ENCODE peak calls at places on chromosomes 7 and 10, in seven cellular contexts. One of them, this sample, is unnamed. For H3K27me3 and H3K4me1, the result is how much of the 10 kb centered on the place peaks cover.

GRCh38 chr7:134619627-134620331 is 26.9 kb upstream of the BPGM start:
- DNase-seq in HCT116: no peak
- DNase-seq in esophagus squamous epithelium: no peak
- DNase-seq in breast epithelium: no peak
- DNase-seq in tibial nerve: no peak
- DNase-seq in GM12878: no peak
- DNase-seq in heart left ventricle: no peak
- DNase-seq in this sample: no peak

GRCh38 chr10:71293446-71294090 is 25.5 kb upstream of the SLC29A3 start:
- DNase-seq in HCT116: no peak
- DNase-seq in breast epithelium: no peak
- DNase-seq in tibial nerve: no peak
- DNase-seq in heart left ventricle: peak
- DNase-seq in GM12878: no peak
- DNase-seq in esophagus squamous epithelium: no peak
- DNase-seq in this sample: no peak

GRCh38 chr7:153943428-153944370 is 108.5 kb upstream of the DPP6 start:
- DNase-seq in tibial nerve: no peak
- DNase-seq in HCT116: no peak
- DNase-seq in breast epithelium: no peak
- DNase-seq in esophagus squamous epithelium: no peak
- DNase-seq in heart left ventricle: no peak
- DNase-seq in GM12878: no peak
- DNase-seq in this sample: no peak

GRCh38 chr7:46191776-46192175 is 270.7 kb upstream of the IGFBP3 start:
- DNase-seq in esophagus squamous epithelium: no peak
- DNase-seq in tibial nerve: no peak
- DNase-seq in heart left ventricle: no peak
- DNase-seq in GM12878: no peak
- DNase-seq in breast epithelium: no peak
- DNase-seq in HCT116: no peak
- DNase-seq in this sample: no peak

GRCh38 chr7:159321278-159321677 is 176.6 kb upstream of the VIPR2 start:
- DNase-seq in HCT116: no peak
- DNase-seq in esophagus squamous epithelium: no peak
- DNase-seq in tibial nerve: no peak
- DNase-seq in breast epithelium: no peak
- DNase-seq in GM12878: no peak
- DNase-seq in heart left ventricle: no peak
- DNase-seq in this sample: no peak

GRCh38 chr10:114401195-114401741 is 3.0 kb downstream of the AFAP1L2 start:
- DNase-seq in HCT116: no peak
- DNase-seq in breast epithelium: peak
- DNase-seq in tibial nerve: peak
- DNase-seq in heart left ventricle: no peak
- DNase-seq in GM12878: no peak
- DNase-seq in esophagus squamous epithelium: no peak
- DNase-seq in this sample: peak

GRCh38 chr7:157023589-157023905 is 13.1 kb upstream of the MNX1 start:
- DNase-seq in esophagus squamous epithelium: no peak
- DNase-seq in tibial nerve: no peak
- DNase-seq in breast epithelium: no peak
- DNase-seq in GM12878: no peak
- DNase-seq in HCT116: no peak
- DNase-seq in heart left ventricle: no peak
- DNase-seq in this sample: no peak

GRCh38 chr7:44287488-44288380 is 37.7 kb downstream of the CAMK2B start:
- DNase-seq in heart left ventricle: no peak
- DNase-seq in GM12878: no peak
- DNase-seq in esophagus squamous epithelium: no peak
- DNase-seq in tibial nerve: peak
- DNase-seq in HCT116: no peak
- DNase-seq in breast epithelium: no peak
- DNase-seq in this sample: peak

GRCh38 chr10:72688208-72688651 is 3.7 kb upstream of the MCU start:
- DNase-seq in tibial nerve: no peak
- DNase-seq in breast epithelium: no peak
- DNase-seq in esophagus squamous epithelium: no peak
- DNase-seq in heart left ventricle: no peak
- DNase-seq in GM12878: no peak
- DNase-seq in HCT116: no peak
- DNase-seq in this sample: no peak

GRCh38 chr10:72692057-72692891 is at the start of gene MCU:
- DNase-seq in HCT116: no peak
- DNase-seq in GM12878: no peak
- DNase-seq in breast epithelium: peak
- DNase-seq in heart left ventricle: peak
- DNase-seq in tibial nerve: peak
- DNase-seq in esophagus squamous epithelium: peak
- DNase-seq in this sample: peak

GRCh38 chr10:72691470-72692056 is 380 bp upstream of the MCU start:
- DNase-seq in breast epithelium: no peak
- DNase-seq in tibial nerve: no peak
- DNase-seq in heart left ventricle: no peak
- DNase-seq in HCT116: peak
- DNase-seq in GM12878: peak
- DNase-seq in esophagus squamous epithelium: no peak
- DNase-seq in this sample: no peak

GRCh38 chr10:72690071-72690755 is 1.7 kb upstream of the MCU start:
- DNase-seq in tibial nerve: no peak
- DNase-seq in GM12878: no peak
- DNase-seq in breast epithelium: no peak
- DNase-seq in HCT116: no peak
- DNase-seq in esophagus squamous epithelium: no peak
- DNase-seq in heart left ventricle: no peak
- DNase-seq in this sample: no peak

DNA sequence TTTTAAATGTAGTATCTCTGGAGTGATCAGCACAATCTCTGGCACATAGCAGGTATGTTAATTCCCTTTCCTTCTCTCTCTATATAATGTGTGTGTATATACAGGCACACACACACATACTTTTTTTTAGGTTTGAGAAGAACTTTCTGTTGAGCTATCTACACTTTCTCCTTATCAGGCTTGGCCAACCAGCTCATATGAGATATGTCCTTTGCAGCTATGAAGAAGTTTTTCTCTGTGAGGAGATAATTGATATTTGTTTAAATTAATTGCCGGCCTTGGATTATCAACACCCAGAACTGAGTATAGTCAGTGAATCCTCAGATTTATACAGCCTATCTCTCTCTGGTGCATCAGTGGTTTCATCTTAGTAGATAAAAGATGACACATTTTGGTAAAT is 2.3 kb upstream of the MCU start:
- DNase-seq in tibial nerve: no peak
- DNase-seq in HCT116: no peak
- DNase-seq in esophagus squamous epithelium: no peak
- DNase-seq in heart left ventricle: no peak
- DNase-seq in GM12878: no peak
- DNase-seq in breast epithelium: no peak
- DNase-seq in this sample: no peak
- H3K27me3 ChIP-seq in tibial nerve: under half
- H3K27me3 ChIP-seq in HCT116: under half
- H3K27me3 ChIP-seq in esophagus squamous epithelium: under half
- H3K27me3 ChIP-seq in heart left ventricle: under half
- H3K27me3 ChIP-seq in GM12878: under half
- H3K27me3 ChIP-seq in breast epithelium: under half
- H3K27me3 ChIP-seq in this sample: under half

GRCh38 chr7:2512179-2512644 is 7.4 kb upstream of the LFNG start:
- DNase-seq in tibial nerve: no peak
- DNase-seq in HCT116: no peak
- DNase-seq in esophagus squamous epithelium: no peak
- DNase-seq in breast epithelium: no peak
- DNase-seq in heart left ventricle: no peak
- DNase-seq in GM12878: no peak
- DNase-seq in this sample: no peak

GRCh38 chr7:2514473-2515423 is 4.8 kb upstream of the LFNG start:
- DNase-seq in esophagus squamous epithelium: no peak
- DNase-seq in HCT116: no peak
- DNase-seq in heart left ventricle: no peak
- DNase-seq in breast epithelium: no peak
- DNase-seq in GM12878: no peak
- DNase-seq in tibial nerve: no peak
- DNase-seq in this sample: no peak

GRCh38 chr7:2515424-2516193 is 4.0 kb upstream of the LFNG start:
- DNase-seq in tibial nerve: no peak
- DNase-seq in breast epithelium: peak
- DNase-seq in GM12878: no peak
- DNase-seq in esophagus squamous epithelium: no peak
- DNase-seq in heart left ventricle: no peak
- DNase-seq in HCT116: no peak
- DNase-seq in this sample: no peak

GRCh38 chr7:2512713-2513112 is 6.9 kb upstream of the LFNG start:
- DNase-seq in esophagus squamous epithelium: no peak
- DNase-seq in heart left ventricle: no peak
- DNase-seq in tibial nerve: no peak
- DNase-seq in HCT116: no peak
- DNase-seq in breast epithelium: no peak
- DNase-seq in GM12878: no peak
- DNase-seq in this sample: no peak

DNA sequence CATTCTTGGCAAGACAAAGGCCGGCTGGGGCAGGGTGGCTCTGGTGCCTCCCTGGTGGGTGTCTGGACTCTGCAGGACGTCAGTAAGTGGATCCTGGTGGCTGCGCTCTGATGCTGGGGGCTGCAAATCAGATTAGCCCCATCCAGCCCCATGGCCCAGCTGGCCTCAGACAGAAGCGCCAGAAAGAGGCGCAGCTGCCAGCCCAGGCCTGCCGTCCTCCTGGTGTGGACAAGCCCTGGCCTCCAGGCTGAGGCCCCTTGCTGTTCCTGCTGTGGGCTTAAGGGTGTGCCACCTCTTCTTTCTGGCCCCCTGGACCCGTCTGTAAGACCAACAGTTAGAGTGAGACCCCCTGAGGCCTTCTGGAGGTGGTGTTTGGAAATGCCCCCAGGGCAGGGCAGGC is 5.9 kb upstream of the LFNG start:
- DNase-seq in breast epithelium: no peak
- DNase-seq in heart left ventricle: no peak
- DNase-seq in HCT116: no peak
- DNase-seq in GM12878: no peak
- DNase-seq in tibial nerve: no peak
- DNase-seq in esophagus squamous epithelium: no peak
- DNase-seq in this sample: no peak
- H3K4me1 ChIP-seq in breast epithelium: under half
- H3K4me1 ChIP-seq in heart left ventricle: under half
- H3K4me1 ChIP-seq in HCT116: under half
- H3K4me1 ChIP-seq in GM12878: under half
- H3K4me1 ChIP-seq in tibial nerve: half or more
- H3K4me1 ChIP-seq in esophagus squamous epithelium: under half
- H3K4me1 ChIP-seq in this sample: under half

GRCh38 chr10:44998146-44998631 is 2.5 kb upstream of the ZNF22 start:
- DNase-seq in esophagus squamous epithelium: no peak
- DNase-seq in heart left ventricle: no peak
- DNase-seq in HCT116: no peak
- DNase-seq in breast epithelium: peak
- DNase-seq in GM12878: no peak
- DNase-seq in tibial nerve: no peak
- DNase-seq in this sample: peak

GRCh38 chr10:45001382-45002148 is 842 bp downstream of the ZNF22 start:
- DNase-seq in GM12878: peak
- DNase-seq in tibial nerve: no peak
- DNase-seq in heart left ventricle: peak
- DNase-seq in esophagus squamous epithelium: no peak
- DNase-seq in HCT116: no peak
- DNase-seq in breast epithelium: peak
- DNase-seq in this sample: peak

GRCh38 chr10:45000138-45000763 is 472 bp upstream of the ZNF22 start:
- DNase-seq in heart left ventricle: peak
- DNase-seq in tibial nerve: peak
- DNase-seq in HCT116: no peak
- DNase-seq in breast epithelium: peak
- DNase-seq in GM12878: no peak
- DNase-seq in esophagus squamous epithelium: no peak
- DNase-seq in this sample: peak

GRCh38 chr10:45003432-45004000 is 2.8 kb downstream of the ZNF22 start:
- DNase-seq in tibial nerve: no peak
- DNase-seq in HCT116: no peak
- DNase-seq in breast epithelium: no peak
- DNase-seq in heart left ventricle: no peak
- DNase-seq in esophagus squamous epithelium: no peak
- DNase-seq in GM12878: no peak
- DNase-seq in this sample: no peak

DNA sequence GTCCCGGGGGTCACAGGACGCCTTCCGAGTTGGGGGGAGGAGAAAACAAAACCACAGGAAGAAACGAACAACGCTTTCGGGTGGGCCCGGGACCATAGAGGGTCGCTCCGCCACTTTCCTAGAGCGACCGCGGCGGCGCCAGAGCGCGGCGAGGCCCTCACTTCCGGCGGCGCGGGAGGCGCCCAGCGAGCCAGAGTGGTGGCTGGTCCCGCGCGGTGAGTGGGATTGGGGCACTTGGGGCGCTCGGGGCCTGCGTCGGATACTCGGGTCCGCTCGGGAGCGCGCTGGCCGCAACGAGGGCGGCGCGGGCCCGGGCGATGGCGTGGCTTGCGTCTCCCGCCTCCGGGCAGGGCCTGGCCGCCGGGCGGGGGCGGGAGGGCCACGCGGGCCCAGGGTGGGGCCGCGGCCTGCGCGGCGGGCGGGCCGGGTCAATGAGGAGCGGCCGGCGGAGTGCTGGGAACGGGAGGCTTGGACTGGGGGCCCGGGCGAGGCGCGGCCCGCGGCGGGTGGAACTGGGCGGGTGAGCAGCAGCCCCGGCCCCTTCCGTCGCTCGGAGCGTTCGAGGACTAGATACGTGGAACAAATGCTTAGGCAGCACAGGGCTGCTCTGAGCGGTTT is at the start of gene ZNF22:
- DNase-seq in breast epithelium: no peak
- DNase-seq in GM12878: no peak
- DNase-seq in tibial nerve: peak
- DNase-seq in heart left ventricle: peak
- DNase-seq in esophagus squamous epithelium: no peak
- DNase-seq in HCT116: no peak
- DNase-seq in this sample: peak
- TF ChIP-seq POLR2A in breast epithelium: no peak
- TF ChIP-seq POLR2A in GM12878: peak
- TF ChIP-seq POLR2A in tibial nerve: peak
- TF ChIP-seq POLR2A in heart left ventricle: peak
- TF ChIP-seq POLR2A in esophagus squamous epithelium: peak
- TF ChIP-seq POLR2A in HCT116: no peak
- TF ChIP-seq POLR2A in this sample: peak

GRCh38 chr10:117221156-117221711 is 19.7 kb upstream of the SLC18A2 start:
- DNase-seq in HCT116: peak
- DNase-seq in esophagus squamous epithelium: no peak
- DNase-seq in breast epithelium: no peak
- DNase-seq in tibial nerve: no peak
- DNase-seq in GM12878: no peak
- DNase-seq in heart left ventricle: no peak
- DNase-seq in this sample: no peak

GRCh38 chr10:117223413-117224035 is 17.4 kb upstream of the SLC18A2 start:
- DNase-seq in heart left ventricle: no peak
- DNase-seq in GM12878: no peak
- DNase-seq in esophagus squamous epithelium: no peak
- DNase-seq in HCT116: no peak
- DNase-seq in breast epithelium: no peak
- DNase-seq in tibial nerve: no peak
- DNase-seq in this sample: no peak

GRCh38 chr10:117224036-117224430 is 16.9 kb upstream of the SLC18A2 start:
- DNase-seq in heart left ventricle: no peak
- DNase-seq in esophagus squamous epithelium: no peak
- DNase-seq in breast epithelium: no peak
- DNase-seq in tibial nerve: no peak
- DNase-seq in HCT116: no peak
- DNase-seq in GM12878: no peak
- DNase-seq in this sample: no peak

GRCh38 chr10:117224881-117225280 is 16.0 kb upstream of the SLC18A2 start:
- DNase-seq in esophagus squamous epithelium: no peak
- DNase-seq in HCT116: no peak
- DNase-seq in heart left ventricle: no peak
- DNase-seq in breast epithelium: no peak
- DNase-seq in tibial nerve: no peak
- DNase-seq in GM12878: no peak
- DNase-seq in this sample: no peak

DNA sequence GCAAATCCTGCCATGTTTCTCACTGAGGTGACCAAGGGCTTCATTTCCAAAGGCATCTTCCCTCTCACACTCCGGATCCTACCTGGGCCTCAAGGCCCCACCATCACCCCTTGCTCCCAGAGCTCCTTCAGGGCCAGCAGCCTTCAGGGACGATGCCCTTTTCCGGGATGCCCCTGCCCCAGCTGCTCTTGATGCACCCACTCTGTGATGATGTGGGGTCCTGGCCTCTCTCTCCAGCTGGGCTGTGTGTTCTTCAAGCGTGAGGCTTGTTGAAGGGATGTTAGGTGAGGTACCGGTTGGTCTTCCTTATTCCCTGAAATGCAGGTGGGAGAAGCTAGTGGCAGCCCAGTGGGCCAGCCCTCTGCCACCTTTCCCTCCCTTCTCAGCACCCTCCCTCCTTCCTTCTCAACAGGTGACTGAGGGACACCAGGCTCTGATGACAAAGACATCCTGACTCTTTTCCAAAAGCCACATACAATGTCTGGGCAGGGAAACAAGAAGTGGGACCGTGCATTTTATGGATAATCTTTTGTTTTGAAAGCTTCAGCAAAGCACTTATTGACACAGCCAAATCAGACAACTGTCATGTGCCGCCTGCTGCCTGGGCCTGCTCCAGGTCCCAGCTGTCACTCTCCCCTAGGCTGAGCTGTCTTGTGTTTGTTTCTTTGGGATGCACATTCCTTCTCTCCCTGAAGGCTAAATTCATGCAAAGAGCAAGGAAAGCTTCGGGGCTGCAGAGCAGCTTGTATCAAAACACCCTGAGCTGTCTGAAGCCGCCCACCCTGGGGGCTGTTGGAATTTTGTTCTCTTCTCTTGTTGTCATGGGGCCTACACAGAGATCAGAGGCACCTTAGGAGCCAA is 18.1 kb upstream of the SLC18A2 start:
- DNase-seq in breast epithelium: no peak
- DNase-seq in esophagus squamous epithelium: no peak
- DNase-seq in GM12878: no peak
- DNase-seq in heart left ventricle: no peak
- DNase-seq in HCT116: no peak
- DNase-seq in tibial nerve: no peak
- DNase-seq in this sample: no peak
- H3K27me3 ChIP-seq in breast epithelium: under half
- H3K27me3 ChIP-seq in esophagus squamous epithelium: under half
- H3K27me3 ChIP-seq in GM12878: under half
- H3K27me3 ChIP-seq in heart left ventricle: under half
- H3K27me3 ChIP-seq in HCT116: under half
- H3K27me3 ChIP-seq in tibial nerve: under half
- H3K27me3 ChIP-seq in this sample: under half